ENCODE peak calls at places on chromosomes 13 and 19, in four cellular contexts. O, T, W and H are unnamed samples.

GRCh38 chr19:34075661-34076091 is 96.6 kb upstream of the LSM14A start:
- DNase-seq in O (no peak), T (no peak), W (no peak), H (no peak)

GRCh38 chr19:52648336-52648990 is 10.3 kb upstream of the ZNF83 start:
- DNase-seq in O (no peak), T (no peak), W (no peak), H (no peak)

GRCh38 chr19:10620786-10621185 is 4.6 kb upstream of the SLC44A2 start:
- DNase-seq in O (no peak), T (no peak), W (no peak), H (no peak)

GRCh38 chr19:43078311-43078710 is 4.2 kb downstream of the PSG2 start:
- DNase-seq in O (no peak), T (no peak), W (no peak), H (no peak)

GRCh38 chr19:18128044-18128443 is 24.9 kb upstream of the PIK3R2 start:
- DNase-seq in O (no peak), T (no peak), W (no peak), H (no peak)

GRCh38 chr19:39623946-39624345 is 21.6 kb downstream of the LGALS13 start:
- DNase-seq in O (no peak), T (no peak), W (no peak), H (no peak)

GRCh38 chr19:12757544-12758274 is 6.1 kb downstream of the BEST2 start:
- DNase-seq in O (peak), T (peak), W (peak), H (no peak)

GRCh38 chr13:24274452-24274971 is 34.9 kb upstream of the C1QTNF9 start:
- DNase-seq in O (peak), T (peak), W (peak), H (no peak)

GRCh38 chr13:39106216-39106995 is 68.2 kb downstream of the NHLRC3 start:
- DNase-seq in O (no peak), T (no peak), W (no peak), H (peak)

GRCh38 chr19:18280247-18281081 is 958 bp downstream of the JUND start:
- DNase-seq in O (peak), T (peak), W (peak), H (peak)

GRCh38 chr13:109332501-109333499 is 453.6 kb downstream of the IRS2 start:
- DNase-seq in O (peak), T (no peak), W (no peak), H (no peak)

GRCh38 chr19:29831041-29831548 is 19.3 kb downstream of the CCNE1 start:
- DNase-seq in O (no peak), T (no peak), W (peak), H (no peak)

GRCh38 chr13:63741029-63741813 is 2325.6 kb upstream of the PCDH20 start:
- DNase-seq in O (no peak), T (no peak), W (no peak), H (no peak)

GRCh38 chr19:38989066-38989605 is 13.6 kb upstream of the FBXO17 start:
- DNase-seq in O (no peak), T (no peak), W (no peak), H (no peak)